ENCODE peak calls at places on chromosomes 12 and 14, in six cellular contexts. U, W, I, L, P and Y are unnamed samples. For H3K4me1, the result is how much of the 10 kb centered on the place peaks cover.

GRCh38 chr14:105201156-105201927 is 20.2 kb upstream of the NUDT14 start:
- DNase-seq in U (no peak), W (no peak), I (no peak), L (no peak), P (no peak), Y (no peak)

GRCh38 chr12:118376089-118377004 is at the start of gene SUDS3:
- DNase-seq in U (peak), W (peak), I (peak), L (peak), P (peak), Y (peak)

GRCh38 chr12:20778969-20779368 is 31.5 kb upstream of the SLCO1B3 start:
- DNase-seq in U (no peak), W (no peak), I (no peak), L (no peak), P (no peak), Y (no peak)

GRCh38 chr14:67673451-67673850 is 981 bp downstream of the VTI1B start:
- DNase-seq in U (no peak), W (no peak), I (no peak), L (no peak), P (no peak), Y (no peak)

GRCh38 chr14:51119411-51120051 is 24.6 kb upstream of the TRIM9 start:
- DNase-seq in U (no peak), W (no peak), I (no peak), L (no peak), P (no peak), Y (no peak)

GRCh38 chr14:69483765-69484443 is 624 bp upstream of the PLEKHD1 start:
- DNase-seq in U (no peak), W (no peak), I (peak), L (peak), P (peak), Y (peak)

GRCh38 chr12:14928946-14929345 is 9.4 kb downstream of the ERP27 start:
- DNase-seq in U (no peak), W (no peak), I (no peak), L (peak), P (peak), Y (peak)

GRCh38 chr14:89915114-89915878 is 39.2 kb downstream of the EFCAB11 start:
- DNase-seq in U (peak), W (peak), I (peak), L (peak), P (peak), Y (peak)

GRCh38 chr14:71348394-71348793 is 441.1 kb downstream of the PCNX1 start:
- DNase-seq in U (no peak), W (no peak), I (no peak), L (no peak), P (no peak), Y (no peak)

GRCh38 chr12:52251367-52252055 is 18.5 kb downstream of the KRT7 start:
- DNase-seq in U (no peak), W (no peak), I (no peak), L (no peak), P (no peak), Y (no peak)

GRCh38 chr12:124428136-124428791 is 133.4 kb downstream of the RFLNA start:
- DNase-seq in U (no peak), W (no peak), I (no peak), L (no peak), P (peak), Y (peak)

GRCh38 chr12:132210223-132211055 is 66.2 kb downstream of the NOC4L start:
- DNase-seq in U (no peak), W (no peak), I (peak), L (no peak), P (no peak), Y (no peak)

GRCh38 chr12:101111441-101111840 is 98.6 kb downstream of the SLC5A8 start:
- DNase-seq in U (no peak), W (no peak), I (no peak), L (no peak), P (no peak), Y (no peak)

GRCh38 chr12:101108130-101108529 is 101.9 kb downstream of the SLC5A8 start:
- DNase-seq in U (no peak), W (no peak), I (peak), L (no peak), P (no peak), Y (no peak)

GRCh38 chr12:101110856-101111255 is 99.2 kb downstream of the SLC5A8 start:
- DNase-seq in U (no peak), W (no peak), I (no peak), L (no peak), P (no peak), Y (no peak)

DNA sequence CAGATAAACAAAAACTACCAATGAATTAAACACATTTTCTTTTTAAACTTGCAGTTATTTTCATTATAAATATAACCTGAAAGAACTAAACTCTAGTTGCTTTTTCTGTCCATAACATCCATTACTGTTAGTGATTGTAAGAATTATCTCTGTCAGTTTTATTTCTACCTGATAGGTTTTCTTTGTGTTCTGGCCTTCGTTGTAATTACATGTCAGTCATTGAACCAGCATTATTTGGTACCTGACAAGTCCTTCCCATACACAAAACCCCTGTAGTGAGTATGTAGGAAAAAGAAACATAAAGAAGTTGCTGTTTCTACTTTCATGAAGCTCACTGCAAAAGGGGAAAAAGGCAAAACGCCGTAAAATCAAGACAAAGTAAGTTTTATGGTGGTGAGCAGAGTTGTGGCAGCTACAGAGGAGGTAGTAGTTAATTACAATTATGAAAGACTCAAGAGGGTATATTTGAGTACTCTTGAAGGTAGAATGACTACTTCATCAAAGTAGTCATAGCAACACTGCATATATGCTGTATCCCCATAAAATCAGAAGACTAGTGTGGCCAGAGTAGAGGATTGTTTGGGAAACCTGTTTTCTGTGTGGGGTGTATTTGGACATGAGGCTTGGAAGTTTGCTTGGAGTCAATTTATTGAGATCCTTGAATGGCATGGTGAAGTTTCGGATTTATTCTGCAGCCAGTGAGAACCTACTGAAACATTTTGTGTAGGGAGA is 102.8 kb downstream of the SLC5A8 start:
- DNase-seq in U (no peak), W (no peak), I (no peak), L (no peak), P (no peak), Y (no peak)
- TF ChIP-seq CTCF in U (no peak), W (no peak), I (no peak), L (no peak), P (no peak), Y (no peak)

GRCh38 chr12:617304-617915 is 45.8 kb downstream of the NINJ2 start:
- DNase-seq in U (no peak), W (no peak), I (no peak), L (no peak), P (peak), Y (peak)
- H3K4me1 ChIP-seq in U (under half), W (under half), I (under half), L (under half), P (under half), Y (under half)

GRCh38 chr14:64801800-64802199 is 77.9 kb downstream of the SPTB start:
- DNase-seq in U (no peak), W (no peak), I (peak), L (no peak), P (no peak), Y (no peak)
- TF ChIP-seq CTCF in U (no peak), W (no peak), I (peak), L (peak), P (peak), Y (no peak)

DNA sequence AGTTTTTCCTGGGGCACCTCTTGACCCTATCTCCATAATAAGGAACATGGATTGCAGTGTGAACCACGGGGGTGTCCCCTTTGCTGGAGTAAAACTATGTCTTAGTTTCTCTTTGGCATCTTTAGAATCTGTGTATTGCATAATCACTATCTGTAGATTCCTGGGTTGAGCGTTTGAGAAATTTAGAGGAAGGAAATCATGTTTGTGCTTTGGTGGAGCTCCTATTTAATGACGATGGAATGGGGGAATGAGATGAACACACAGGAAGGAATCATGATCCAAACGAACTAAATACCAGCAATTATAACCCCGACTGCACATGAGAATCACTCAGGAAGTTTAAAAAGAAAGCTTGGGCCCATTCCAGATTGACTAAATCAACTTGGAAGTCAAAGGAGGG is 1.3 kb upstream of the MYG1 start:
- DNase-seq in U (no peak), W (no peak), I (no peak), L (no peak), P (no peak), Y (peak)
- H3K4me1 ChIP-seq in U (under half), W (under half), I (under half), L (under half), P (under half), Y (under half)

GRCh38 chr14:74531467-74531866 is 37.9 kb downstream of the ISCA2 start:
- DNase-seq in U (no peak), W (no peak), I (peak), L (peak), P (peak), Y (no peak)
- TF ChIP-seq CTCF in U (no peak), W (no peak), I (peak), L (peak), P (peak), Y (no peak)

DNA sequence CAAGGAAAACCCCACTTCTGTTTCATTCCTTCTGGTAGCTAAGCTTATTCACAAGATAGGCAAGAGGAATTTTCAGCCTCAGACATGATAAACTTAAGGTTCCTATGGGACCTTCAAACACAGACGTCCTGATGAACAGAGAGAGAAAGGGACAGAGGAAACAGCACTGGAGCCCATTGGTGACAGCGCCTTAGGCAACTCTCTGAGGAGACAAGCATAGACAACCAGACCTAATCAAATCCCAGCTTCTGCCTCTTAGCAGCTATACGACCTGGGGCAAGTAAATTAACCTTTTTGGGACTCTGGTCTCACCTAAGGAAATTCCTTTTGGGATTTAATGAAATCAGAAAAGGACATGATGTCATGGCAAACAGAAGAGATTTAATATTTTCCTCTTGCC is 33.3 kb downstream of the TMCC3 start:
- DNase-seq in U (no peak), W (no peak), I (no peak), L (no peak), P (no peak), Y (no peak)
- H3K4me1 ChIP-seq in U (under half), W (under half), I (under half), L (half or more), P (under half), Y (under half)